ENCODE peak calls at places on chromosomes 11 and 22, in ten cellular contexts. R, L, C, F, T, I, G, O, E and Q are unnamed samples.

GRCh38 chr22:26762503-26763170 is 105.2 kb downstream of the MIAT start:
- DNase-seq in C (no peak), R (no peak), L (no peak), T (no peak), I (no peak), E (no peak), F (no peak), O (no peak), G (no peak), Q (no peak)

GRCh38 chr11:120622189-120622912 is 110.8 kb downstream of the GRIK4 start:
- DNase-seq in E (no peak), I (no peak), T (no peak), L (no peak), F (no peak), O (no peak), C (peak; percentile 76), G (peak; percentile 22), R (peak; percentile 54), Q (no peak)

GRCh38 chr11:86126862-86127261 is 58.0 kb upstream of the PICALM start:
- DNase-seq in G (no peak), F (no peak), L (no peak), E (no peak), R (no peak), T (no peak), C (no peak), O (no peak), I (no peak), Q (no peak)

GRCh38 chr11:8814209-8814922 is 96.6 kb upstream of the AKIP1 start:
- DNase-seq in R (no peak), I (no peak), C (peak; percentile 33), F (peak; percentile 79), O (peak; percentile 32), E (no peak), L (no peak), G (peak; percentile 70), T (no peak), Q (no peak)

GRCh38 chr11:134719397-134719796 is 307.4 kb upstream of the B3GAT1 start:
- DNase-seq in R (no peak), F (no peak), E (no peak), G (no peak), O (no peak), I (no peak), C (no peak), L (no peak), T (no peak), Q (no peak)

GRCh38 chr11:124618863-124619262 is 3.8 kb upstream of the TBRG1 start:
- DNase-seq in E (no peak), C (no peak), T (no peak), L (no peak), I (no peak), R (no peak), F (no peak), G (peak; percentile 63), O (no peak), Q (no peak)

GRCh38 chr22:50104149-50104548 is 14.3 kb downstream of the MOV10L1 start:
- DNase-seq in I (peak; percentile 46), T (no peak), L (no peak), R (no peak), O (no peak), F (no peak), E (no peak), C (no peak), G (no peak), Q (no peak)

GRCh38 chr22:33757041-33757440 is 163.2 kb downstream of the LARGE1 start:
- DNase-seq in L (no peak), C (no peak), F (no peak), I (no peak), E (no peak), G (no peak), T (no peak), O (no peak), R (no peak), Q (no peak)

DNA sequence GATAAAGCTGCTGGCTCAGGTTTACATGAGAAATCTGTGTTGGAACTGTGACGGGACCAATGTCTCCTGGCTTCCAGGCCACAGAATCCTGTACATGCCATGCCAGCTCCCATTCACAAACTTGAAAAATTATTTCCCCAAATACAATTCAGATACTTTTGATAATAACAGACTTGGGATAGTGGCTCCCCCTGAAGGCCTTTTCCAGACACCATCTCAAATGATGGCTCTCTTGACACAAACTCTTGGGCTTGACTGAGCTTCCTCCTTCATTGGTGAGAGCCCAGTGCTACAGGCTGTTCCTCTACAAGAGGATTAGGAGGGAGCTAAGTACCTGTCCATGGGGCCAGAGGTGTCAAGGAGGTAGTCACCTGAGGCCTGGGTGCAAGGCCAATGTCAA is 104.7 kb upstream of the PAX6 start:
- DNase-seq in F (no peak), L (no peak), R (no peak), O (no peak), C (no peak), G (no peak), T (no peak), E (no peak), I (no peak), Q (no peak)
- TF ChIP-seq CTCF in F (peak; percentile 40), L (no peak), R (no peak), O (no peak), C (no peak), G (peak; percentile 12), T (no peak), E (no peak), I (no peak), Q (no peak)

GRCh38 chr22:31925056-31925455 is 19.3 kb upstream of the YWHAH start:
- DNase-seq in L (no peak), G (no peak), R (no peak), C (no peak), E (no peak), F (no peak), T (no peak), I (no peak), O (no peak), Q (no peak)

GRCh38 chr22:31926086-31926485 is 18.2 kb upstream of the YWHAH start:
- DNase-seq in T (no peak), O (no peak), C (no peak), G (no peak), I (no peak), F (no peak), E (no peak), R (no peak), L (no peak), Q (no peak)

GRCh38 chr22:31929126-31929928 is 15.0 kb upstream of the YWHAH start:
- DNase-seq in L (no peak), G (no peak), R (no peak), O (no peak), I (peak; percentile 23), T (no peak), F (no peak), C (no peak), E (no peak), Q (no peak)

GRCh38 chr22:31927562-31927961 is 16.8 kb upstream of the YWHAH start:
- DNase-seq in I (no peak), F (no peak), R (no peak), L (no peak), T (no peak), O (no peak), C (no peak), E (no peak), G (no peak), Q (no peak)

GRCh38 chr22:31926969-31927368 is 17.4 kb upstream of the YWHAH start:
- DNase-seq in E (no peak), L (no peak), G (no peak), F (no peak), R (no peak), C (no peak), T (no peak), O (no peak), I (peak; percentile 39), Q (no peak)
- TF ChIP-seq CTCF in E (no peak), L (no peak), G (no peak), F (no peak), R (no peak), C (no peak), T (no peak), O (no peak), I (no peak), Q (no peak)

GRCh38 chr11:95799531-95799930 is 9.2 kb downstream of the CEP57 start:
- DNase-seq in L (no peak), E (no peak), C (no peak), R (no peak), O (no peak), T (no peak), G (no peak), I (no peak), F (no peak), Q (no peak)

GRCh38 chr11:95805869-95806268 is 15.6 kb downstream of the CEP57 start:
- DNase-seq in L (no peak), I (no peak), F (no peak), C (no peak), T (no peak), R (no peak), G (no peak), E (no peak), O (no peak), Q (no peak)

GRCh38 chr11:95802806-95803205 is 12.5 kb downstream of the CEP57 start:
- DNase-seq in C (no peak), R (no peak), F (no peak), I (no peak), T (no peak), G (no peak), L (no peak), E (no peak), O (no peak), Q (no peak)

DNA sequence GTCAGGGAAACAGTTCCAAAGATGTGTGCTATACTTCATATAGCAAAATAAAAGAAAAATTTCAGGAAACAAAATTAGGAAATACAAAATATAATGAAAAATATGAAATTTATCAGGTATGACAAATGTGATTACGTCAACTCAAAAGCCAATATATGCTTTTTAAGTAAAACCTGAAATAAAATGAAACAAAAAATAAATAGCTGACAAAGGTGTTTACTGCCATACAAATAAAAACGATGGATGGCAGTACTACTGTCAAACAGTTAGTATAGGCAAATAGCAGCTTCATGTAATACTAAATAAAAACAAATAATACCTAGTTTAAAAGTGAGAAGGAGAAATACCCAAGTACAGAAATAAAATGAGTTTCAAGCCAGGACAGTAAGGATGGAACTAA is 13.7 kb downstream of the CEP57 start:
- DNase-seq in T (no peak), R (no peak), L (no peak), G (no peak), O (no peak), E (no peak), I (no peak), F (no peak), C (no peak), Q (no peak)
- TF ChIP-seq CTCF in T (no peak), R (no peak), L (no peak), G (no peak), O (no peak), E (no peak), I (no peak), F (no peak), C (no peak), Q (no peak)

DNA sequence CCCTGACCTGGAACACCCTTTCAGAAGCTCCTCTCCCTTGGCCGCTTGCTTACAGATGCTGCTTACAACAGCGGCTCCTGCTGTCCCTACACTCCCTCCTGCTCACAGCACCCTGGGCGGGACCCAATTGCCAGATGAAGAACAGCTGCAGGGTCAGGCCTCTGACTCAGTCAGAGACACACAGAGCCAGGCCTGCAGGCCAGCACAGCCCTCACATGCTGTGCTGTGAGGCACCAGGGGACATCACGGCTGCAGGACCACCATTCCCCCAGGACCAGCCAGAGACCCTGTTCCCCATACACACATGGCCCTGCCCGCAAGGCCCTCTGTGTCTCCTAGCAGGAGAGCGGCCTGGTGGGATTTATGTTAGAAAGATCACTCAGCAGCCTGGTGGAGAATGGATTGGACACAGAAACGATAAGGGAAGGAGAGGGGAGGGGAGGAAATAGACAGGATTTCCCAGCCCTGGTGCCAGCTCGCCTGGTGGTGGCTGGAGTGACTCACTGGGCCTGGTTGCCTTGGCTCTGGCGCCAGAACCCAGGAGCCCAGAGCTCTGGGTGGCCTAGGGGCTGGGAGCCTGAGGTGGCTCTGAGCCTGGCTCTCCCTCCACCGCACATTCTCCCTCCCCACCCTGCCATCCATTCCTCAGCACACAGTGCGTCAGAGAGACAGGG is 6.7 kb downstream of the CAPN5 start:
- DNase-seq in L (peak; percentile 58), T (peak; percentile 92), I (peak; percentile 98), R (peak; percentile 60), F (peak; percentile 21), C (peak; percentile 35), E (no peak), G (peak; percentile 75), O (peak; percentile 68), Q (peak; percentile 53)
- TF ChIP-seq CTCF in L (peak; percentile 60), T (peak; percentile 56), I (peak; percentile 81), R (no peak), F (no peak), C (no peak), E (no peak), G (peak; percentile 39), O (no peak), Q (no peak)